ENCODE peak calls at places on chromosomes 2 and 18, in six cellular contexts. P is bronchial epithelial cell, O is cardiac muscle cell, E is endothelial cell, F is A549, R is astrocyte of the spinal cord. W is an unnamed sample.

GRCh38 chr2:99670768-99671734 is 181.2 kb upstream of the REV1 start:
- DNase-seq in E (no peak), P (no peak), O (peak; percentile 35), R (no peak), F (no peak), W (no peak)

GRCh38 chr2:8514748-8515389 is 167.0 kb upstream of the ID2 start:
- DNase-seq in E (no peak), R (no peak), O (no peak), P (no peak), F (no peak), W (no peak)

GRCh38 chr2:100852999-100853908 is 33.3 kb downstream of the NPAS2 start:
- DNase-seq in P (no peak), O (no peak), F (peak; percentile 29), E (no peak), R (no peak), W (peak; percentile 37)

GRCh38 chr2:19120941-19121750 is 237.3 kb downstream of the OSR1 start:
- DNase-seq in F (no peak), P (peak; percentile 61), R (peak; percentile 91), E (no peak), O (peak; percentile 93), W (no peak)

GRCh38 chr2:95043300-95043786 is 17.8 kb downstream of the MAL start:
- DNase-seq in F (no peak), R (peak; percentile 71), E (no peak), P (peak; percentile 39), O (peak; percentile 91), W (no peak)

GRCh38 chr18:50836521-50836957 is 16.7 kb upstream of the MRO start:
- DNase-seq in O (peak; percentile 68), P (peak; percentile 90), F (peak; percentile 48), E (no peak), R (peak; percentile 43), W (no peak)

GRCh38 chr2:10926191-10926830 is 14.6 kb downstream of the KCNF1 start:
- DNase-seq in P (no peak), F (no peak), E (no peak), O (no peak), R (no peak), W (no peak)

GRCh38 chr2:232085179-232085578 is 123.7 kb downstream of the DIS3L2 start:
- DNase-seq in E (no peak), O (no peak), F (no peak), R (no peak), P (no peak), W (no peak)

GRCh38 chr2:39506215-39506614 is 69.1 kb upstream of the MAP4K3 start:
- DNase-seq in E (no peak), O (no peak), P (peak; percentile 81), R (no peak), F (no peak), W (no peak)

GRCh38 chr18:13513015-13513414 is 213.3 kb downstream of the FAM210A start:
- DNase-seq in P (no peak), F (no peak), R (peak; percentile 22), E (no peak), O (no peak), W (no peak)

GRCh38 chr18:12868576-12868975 is 15.5 kb downstream of the PTPN2 start:
- DNase-seq in R (no peak), P (no peak), F (no peak), E (no peak), O (no peak), W (no peak)

GRCh38 chr18:50097702-50098101 is 97.2 kb downstream of the MYO5B start:
- DNase-seq in O (no peak), R (peak; percentile 32), P (peak; percentile 96), F (no peak), E (no peak), W (no peak)

GRCh38 chr2:162261032-162261945 is 18.0 kb upstream of the FAP start:
- DNase-seq in P (peak; percentile 89), F (no peak), R (peak; percentile 49), E (peak; percentile 5), O (peak; percentile 82), W (no peak)

GRCh38 chr18:2513616-2514015 is 57.7 kb downstream of the METTL4 start:
- DNase-seq in E (no peak), O (no peak), R (peak; percentile 83), P (peak; percentile 11), F (peak; percentile 38), W (no peak)

GRCh38 chr18:60404686-60405085 is 32.1 kb upstream of the MC4R start:
- DNase-seq in O (no peak), R (no peak), P (no peak), F (no peak), E (no peak), W (no peak)

GRCh38 chr2:17804358-17804757 is 11.9 kb upstream of the MSGN1 start:
- DNase-seq in O (no peak), R (no peak), F (no peak), P (no peak), E (no peak), W (no peak)

GRCh38 chr18:63208676-63209075 is 110.9 kb downstream of the BCL2 start:
- DNase-seq in P (no peak), F (no peak), E (no peak), O (no peak), R (no peak), W (no peak)

GRCh38 chr2:163697846-163698637 is 37.8 kb downstream of the FIGN start:
- DNase-seq in O (no peak), E (no peak), R (no peak), P (no peak), F (no peak), W (no peak)

GRCh38 chr18:13378150-13378549 is 159.6 kb downstream of the LDLRAD4 start:
- DNase-seq in R (no peak), F (no peak), E (no peak), P (no peak), O (no peak), W (no peak)

DNA sequence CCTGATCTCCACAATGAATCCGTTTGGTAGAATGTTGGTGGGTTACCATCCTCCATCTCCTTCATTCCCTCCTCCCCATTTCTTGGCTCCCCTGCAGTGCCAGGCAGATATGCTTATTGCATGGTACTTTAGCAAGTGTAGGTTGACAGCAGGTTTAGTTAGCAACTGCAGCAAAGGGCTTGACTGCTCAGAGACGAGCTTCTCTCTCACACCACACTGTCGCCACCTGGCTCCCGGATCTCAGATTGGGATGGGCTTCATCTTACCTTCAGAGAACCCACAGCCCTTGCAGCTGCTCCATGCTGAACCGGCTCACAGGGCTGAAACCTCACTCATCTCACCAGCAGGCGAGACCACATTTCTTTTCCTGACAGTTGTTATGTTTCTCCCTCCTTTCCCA is 88.8 kb downstream of the VWA3B start:
- DNase-seq in E (no peak), R (no peak), P (no peak), F (no peak), O (peak; percentile 3), W (no peak)
- TF ChIP-seq CTCF in E (no peak), R (no peak), P (peak; percentile 39), F (no peak), O (no peak), W (no peak)

GRCh38 chr18:26086959-26087358 is 3.5 kb downstream of the SS18 start:
- DNase-seq in P (no peak), F (no peak), R (no peak), E (no peak), O (no peak), W (no peak)

GRCh38 chr18:26090130-26091046 is at the start of gene SS18:
- DNase-seq in E (peak; percentile 90), O (peak; percentile 97), R (peak; percentile 96), F (peak; percentile 92), P (peak; percentile 77), W (peak; percentile 91)

GRCh38 chr18:26088482-26088881 is 1.9 kb downstream of the SS18 start:
- DNase-seq in F (no peak), O (peak; percentile 14), E (no peak), P (peak; percentile 12), R (peak; percentile 5), W (no peak)

GRCh38 chr18:26089247-26090129 is 925 bp downstream of the SS18 start:
- DNase-seq in P (peak; percentile 40), R (peak; percentile 46), F (peak; percentile 35), O (peak; percentile 43), E (no peak), W (no peak)

DNA sequence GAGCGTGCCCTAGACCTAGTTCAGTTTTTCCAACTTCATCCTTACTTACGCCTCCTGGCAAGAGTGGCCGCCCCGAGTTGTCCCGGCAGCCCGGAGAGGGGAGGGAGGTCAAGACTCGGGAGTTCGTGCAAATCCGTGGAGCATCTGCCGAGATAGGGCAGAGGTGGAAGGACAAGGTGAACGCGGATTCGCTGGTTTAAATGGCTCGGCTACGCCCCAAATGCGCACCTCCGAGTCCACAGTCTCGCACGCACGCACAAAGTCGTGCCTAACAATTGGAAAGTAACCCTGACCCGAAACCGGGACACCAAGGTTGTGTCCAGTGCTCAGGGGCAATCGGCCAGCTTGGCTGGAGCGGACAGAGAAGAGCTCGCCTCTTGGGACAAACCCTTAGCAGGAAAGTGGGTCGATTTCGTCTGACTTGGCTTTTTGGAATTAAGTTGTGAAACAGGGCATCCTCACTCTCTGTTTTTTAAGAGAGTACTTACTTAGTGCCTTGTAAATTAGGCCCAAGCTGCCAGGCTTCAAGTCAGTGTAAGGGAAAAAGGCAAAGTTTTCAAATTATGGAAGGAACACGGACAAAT is 726 bp upstream of the SS18 start:
- DNase-seq in F (peak; percentile 78), P (no peak), R (no peak), O (no peak), E (no peak), W (no peak)
- TF ChIP-seq CTCF in F (no peak), P (no peak), R (no peak), O (no peak), E (no peak), W (no peak)

GRCh38 chr2:146213674-146214073 is 1631.2 kb upstream of the ACVR2A start:
- DNase-seq in P (no peak), E (no peak), O (no peak), F (no peak), R (no peak), W (no peak)
- TF ChIP-seq CTCF in P (no peak), E (no peak), O (no peak), F (no peak), R (no peak), W (no peak)

GRCh38 chr2:152523091-152523490 is 188.1 kb downstream of the FMNL2 start:
- DNase-seq in P (peak; percentile 58), O (no peak), F (no peak), E (no peak), R (peak; percentile 85), W (no peak)

GRCh38 chr2:152520759-152521158 is 185.8 kb downstream of the FMNL2 start:
- DNase-seq in R (no peak), E (no peak), O (no peak), P (no peak), F (no peak), W (no peak)

GRCh38 chr2:152519581-152519952 is 184.6 kb downstream of the FMNL2 start:
- DNase-seq in E (no peak), R (no peak), F (no peak), P (no peak), O (no peak), W (no peak)

DNA sequence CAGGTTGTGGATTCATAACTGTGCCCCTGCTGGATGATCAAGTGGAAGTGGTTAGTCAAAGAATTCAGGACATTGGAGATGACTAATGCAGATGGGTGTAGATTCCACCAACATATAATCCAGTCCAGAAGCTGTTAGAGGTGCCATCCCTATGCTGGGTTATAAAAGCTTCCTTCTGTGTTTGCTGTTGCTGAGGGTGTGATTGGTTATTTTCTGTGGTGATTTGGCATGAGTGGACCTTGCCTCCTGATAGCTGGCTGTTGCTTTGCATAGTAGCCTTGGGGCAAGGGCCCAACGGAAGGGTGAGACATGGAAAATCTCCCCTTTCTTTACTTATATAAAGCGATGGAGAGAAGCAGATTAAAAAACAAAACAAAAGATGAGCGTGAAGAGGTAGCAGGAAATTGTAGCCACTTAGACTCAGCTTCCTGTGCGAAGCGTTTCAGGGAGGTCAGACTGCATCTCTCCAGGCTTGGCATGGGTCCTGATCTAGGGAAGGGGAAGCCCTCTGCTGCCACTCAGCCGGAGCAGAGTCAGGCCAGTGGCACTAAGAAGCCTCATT is 190.4 kb downstream of the FMNL2 start:
- DNase-seq in F (peak; percentile 49), O (peak; percentile 55), P (peak; percentile 84), E (no peak), R (peak; percentile 74), W (no peak)
- TF ChIP-seq CTCF in F (no peak), O (no peak), P (no peak), E (no peak), R (no peak), W (no peak)